ENCODE peak calls at places on chromosomes 5 and 9, in seven cellular contexts. U, T, K, B, N, E and R are unnamed samples.
A peak's percentile ranks its signal among the peaks of the same experiment; 100 is the strongest.

GRCh38 chr9:125889524-125890473 is 142.6 kb downstream of the PBX3 start:
- DNase-seq in U (peak; percentile 47), T (peak; percentile 40), K (peak; percentile 23), B (peak; percentile 47), N (peak; percentile 72), E (peak; percentile 80), R (peak; percentile 41)

GRCh38 chr5:110880413-110880812 is 141.6 kb downstream of the SLC25A46 start:
- DNase-seq in U (peak; percentile 5), T (no peak), K (peak; percentile 6), B (no peak), N (no peak), E (no peak), R (no peak)

GRCh38 chr5:95262933-95263660 is 21.8 kb downstream of the MCTP1 start:
- DNase-seq in U (no peak), T (no peak), K (no peak), B (no peak), N (no peak), E (no peak), R (no peak)

GRCh38 chr5:90473321-90474234 is 993 bp downstream of the MBLAC2 start:
- DNase-seq in U (peak; percentile 21), T (peak; percentile 23), K (peak; percentile 33), B (peak; percentile 5), N (no peak), E (peak; percentile 71), R (peak; percentile 34)

GRCh38 chr9:108125541-108125940 is 636.0 kb upstream of the KLF4 start:
- DNase-seq in U (no peak), T (no peak), K (no peak), B (no peak), N (no peak), E (peak; percentile 21), R (no peak)

GRCh38 chr9:6944093-6944551 is 186.3 kb downstream of the KDM4C start:
- DNase-seq in U (peak; percentile 95), T (no peak), K (no peak), B (no peak), N (no peak), E (no peak), R (no peak)

GRCh38 chr9:38385896-38386295 is 6.6 kb upstream of the ALDH1B1 start:
- DNase-seq in U (no peak), T (no peak), K (no peak), B (no peak), N (no peak), E (no peak), R (no peak)

GRCh38 chr5:118611332-118611945 is 376.9 kb downstream of the DTWD2 start:
- DNase-seq in U (peak; percentile 15), T (no peak), K (no peak), B (no peak), N (no peak), E (peak; percentile 51), R (peak; percentile 33)

GRCh38 chr9:125942111-125942510 is 194.9 kb downstream of the PBX3 start:
- DNase-seq in U (no peak), T (no peak), K (no peak), B (no peak), N (no peak), E (no peak), R (no peak)

GRCh38 chr9:108812388-108812787 is 43.4 kb downstream of the ACTL7B start:
- DNase-seq in U (peak; percentile 14), T (no peak), K (no peak), B (no peak), N (no peak), E (no peak), R (no peak)

GRCh38 chr9:78866228-78867132 is 569.6 kb downstream of the PSAT1 start:
- DNase-seq in U (peak; percentile 33), T (no peak), K (no peak), B (peak; percentile 63), N (no peak), E (no peak), R (no peak)

GRCh38 chr9:107258919-107259318 is 24.2 kb upstream of the RAD23B start:
- DNase-seq in U (no peak), T (no peak), K (no peak), B (no peak), N (no peak), E (no peak), R (no peak)

GRCh38 chr9:106888992-106889631 is 26.1 kb downstream of the ZNF462 start:
- DNase-seq in U (no peak), T (no peak), K (no peak), B (no peak), N (no peak), E (no peak), R (no peak)

GRCh38 chr9:3855601-3856328 is 330.0 kb upstream of the RFX3 start:
- DNase-seq in U (no peak), T (no peak), K (no peak), B (no peak), N (no peak), E (no peak), R (no peak)

GRCh38 chr9:127710204-127710805 is 3.5 kb downstream of the CFAP157 start:
- DNase-seq in U (no peak), T (no peak), K (no peak), B (no peak), N (no peak), E (no peak), R (no peak)

GRCh38 chr5:169050146-169050571 is 250.8 kb downstream of the SLIT3 start:
- DNase-seq in U (no peak), T (no peak), K (no peak), B (no peak), N (no peak), E (no peak), R (no peak)

GRCh38 chr9:133700861-133701320 is 37.3 kb downstream of the SARDH start:
- DNase-seq in U (no peak), T (peak; percentile 46), K (no peak), B (no peak), N (peak; percentile 44), E (no peak), R (no peak)
- H3K4me1 ChIP-seq in U (peaks cover 15% of the 10 kb centered on the region), T (peaks cover 41% of the 10 kb centered on the region), K (peaks cover 12% of the 10 kb centered on the region), B (no peaks in the 10 kb centered on the region), N (no peaks in the 10 kb centered on the region), E (peaks cover 12% of the 10 kb centered on the region), R (peaks cover 6% of the 10 kb centered on the region)

GRCh38 chr9:133571896-133572595 is 37.1 kb downstream of the FAM163B start:
- DNase-seq in U (no peak), T (no peak), K (no peak), B (no peak), N (no peak), E (no peak), R (no peak)

GRCh38 chr9:133569891-133570651 is 35.6 kb downstream of the ADAMTSL2 start:
- DNase-seq in U (no peak), T (no peak), K (no peak), B (no peak), N (no peak), E (peak; percentile 39), R (no peak)

GRCh38 chr9:133570681-133571080 is 36.2 kb downstream of the ADAMTSL2 start:
- DNase-seq in U (no peak), T (no peak), K (no peak), B (no peak), N (no peak), E (no peak), R (no peak)

GRCh38 chr9:133572821-133573361 is 36.3 kb downstream of the FAM163B start:
- DNase-seq in U (peak; percentile 26), T (no peak), K (no peak), B (no peak), N (no peak), E (no peak), R (peak; percentile 58)

DNA sequence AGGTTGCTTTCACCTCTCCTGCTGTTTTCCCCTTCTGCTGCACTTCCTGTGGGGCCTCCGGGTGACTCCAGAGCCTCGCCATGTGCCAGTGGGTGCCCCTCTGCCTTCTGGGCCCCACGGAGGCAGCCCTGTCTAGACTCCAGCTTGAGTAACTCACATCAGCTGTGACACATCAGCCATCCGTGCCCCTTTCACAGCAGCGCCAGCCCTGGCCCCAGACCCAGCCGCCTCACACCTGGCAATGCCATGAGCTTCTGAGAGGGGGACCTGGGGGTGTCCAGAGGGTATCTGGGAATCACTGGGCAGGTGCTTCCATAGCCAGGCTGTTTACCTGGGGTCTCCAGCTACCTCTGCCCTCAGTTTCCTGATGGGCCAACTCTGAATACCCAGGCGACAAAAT is 37.0 kb downstream of the ADAMTSL2 start:
- DNase-seq in U (no peak), T (no peak), K (no peak), B (no peak), N (no peak), E (no peak), R (no peak)
- H3K27me3 ChIP-seq in U (no peaks in the 10 kb centered on the region), T (no peaks in the 10 kb centered on the region), K (no peaks in the 10 kb centered on the region), B (peaks cover 96% of the 10 kb centered on the region), N (no peaks in the 10 kb centered on the region), E (no peaks in the 10 kb centered on the region), R (no peaks in the 10 kb centered on the region)

GRCh38 chr5:78718185-78718584 is 69.6 kb upstream of the LHFPL2 start:
- DNase-seq in U (no peak), T (no peak), K (no peak), B (no peak), N (no peak), E (no peak), R (no peak)

GRCh38 chr5:78720234-78720985 is 71.8 kb upstream of the LHFPL2 start:
- DNase-seq in U (no peak), T (no peak), K (no peak), B (no peak), N (no peak), E (no peak), R (no peak)

GRCh38 chr5:78717674-78718073 is 69.1 kb upstream of the LHFPL2 start:
- DNase-seq in U (no peak), T (no peak), K (no peak), B (no peak), N (no peak), E (no peak), R (no peak)

GRCh38 chr5:78719504-78720233 is 71.1 kb upstream of the LHFPL2 start:
- DNase-seq in U (no peak), T (no peak), K (no peak), B (no peak), N (no peak), E (no peak), R (no peak)

DNA sequence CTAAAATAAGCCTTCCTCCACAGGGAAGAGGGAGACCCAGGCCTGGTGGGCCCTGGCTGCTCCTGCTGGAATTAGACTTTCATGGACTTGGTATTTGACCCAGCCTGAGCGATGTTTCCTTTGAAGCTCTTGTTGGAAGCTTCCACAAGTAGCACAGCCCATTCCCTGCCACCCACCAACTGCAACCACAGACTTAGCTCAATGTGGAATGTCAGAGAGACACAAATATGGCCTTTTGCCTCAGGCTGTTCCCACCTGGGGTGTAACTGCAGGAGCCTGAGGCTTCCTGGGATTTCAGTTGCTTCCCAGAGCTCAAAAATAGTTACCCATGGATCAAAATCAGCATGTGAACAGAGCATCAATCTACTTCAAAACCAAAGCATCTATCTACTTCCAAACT is 70.3 kb upstream of the LHFPL2 start:
- DNase-seq in U (no peak), T (no peak), K (no peak), B (no peak), N (no peak), E (no peak), R (no peak)
- H3K4me3 ChIP-seq in U (no peak overlapping the region), T (no peak overlapping the region), K (no peak overlapping the region), B (no peak overlapping the region), N (no peak overlapping the region), E (no peak overlapping the region), R (no peak overlapping the region)

GRCh38 chr9:87359264-87359663 is 138.4 kb upstream of the DAPK1 start:
- DNase-seq in U (no peak), T (no peak), K (no peak), B (no peak), N (no peak), E (no peak), R (no peak)

GRCh38 chr9:87357600-87357999 is 140.1 kb upstream of the DAPK1 start:
- DNase-seq in U (no peak), T (no peak), K (no peak), B (no peak), N (no peak), E (no peak), R (no peak)

GRCh38 chr9:87354176-87354575 is 143.5 kb upstream of the DAPK1 start:
- DNase-seq in U (no peak), T (no peak), K (no peak), B (no peak), N (no peak), E (no peak), R (no peak)

GRCh38 chr9:87359958-87360601 is 137.6 kb upstream of the DAPK1 start:
- DNase-seq in U (no peak), T (no peak), K (no peak), B (no peak), N (no peak), E (no peak), R (no peak)
- H3K4me1 ChIP-seq in U (no peaks in the 10 kb centered on the region), T (no peaks in the 10 kb centered on the region), K (no peaks in the 10 kb centered on the region), B (no peaks in the 10 kb centered on the region), N (no peaks in the 10 kb centered on the region), E (no peaks in the 10 kb centered on the region), R (no peaks in the 10 kb centered on the region)